ENCODE peak calls at places on chromosomes 13 and 19, in four cellular contexts. R is H1, H is K562, B is HepG2. C is an unnamed sample.

GRCh38 chr19:16026131-16026530 is 50.2 kb upstream of the TPM4 start:
- DNase-seq in R (no peak), H (no peak), B (no peak), C (no peak)

GRCh38 chr13:71866173-71867091 is 572 bp downstream of the DACH1 start:
- DNase-seq in R (peak; percentile 69), H (no peak), B (no peak), C (peak; percentile 6)

GRCh38 chr13:32976046-32976781 is 40.0 kb upstream of the KL start:
- DNase-seq in R (no peak), H (no peak), B (no peak), C (no peak)

GRCh38 chr13:19634129-19634740 is 776 bp downstream of the MPHOSPH8 start:
- DNase-seq in R (no peak), H (no peak), B (peak; percentile 18), C (no peak)

GRCh38 chr13:32381539-32381938 is 46.4 kb downstream of the N4BP2L1 start:
- DNase-seq in R (no peak), H (no peak), B (peak; percentile 49), C (no peak)

GRCh38 chr13:100860866-100861265 is 186.3 kb upstream of the TMTC4 start:
- DNase-seq in R (no peak), H (no peak), B (no peak), C (no peak)

GRCh38 chr19:1449467-1450442 is at the start of gene APC2:
- DNase-seq in R (peak; percentile 93), H (peak; percentile 95), B (no peak), C (no peak)

GRCh38 chr19:46704379-46705076 is 12.4 kb downstream of the PRKD2 start:
- DNase-seq in R (peak; percentile 100), H (peak; percentile 81), B (peak; percentile 29), C (peak; percentile 87)

GRCh38 chr13:21853779-21854178 is 182.9 kb downstream of the FGF9 start:
- DNase-seq in R (no peak), H (no peak), B (no peak), C (no peak)

GRCh38 chr19:46605356-46605821 is 4.3 kb downstream of the CALM3 start:
- DNase-seq in R (no peak), H (no peak), B (no peak), C (no peak)

GRCh38 chr19:50823389-50824042 is at the start of gene KLK1:
- DNase-seq in R (no peak), H (peak; percentile 92), B (no peak), C (no peak)

GRCh38 chr19:5352229-5352763 is 11.7 kb upstream of the PTPRS start:
- DNase-seq in R (no peak), H (no peak), B (no peak), C (no peak)

GRCh38 chr19:44260343-44260681 is 626 bp downstream of the ZNF233 start:
- DNase-seq in R (peak; percentile 45), H (no peak), B (no peak), C (no peak)

GRCh38 chr19:46355234-46355990 is 8.5 kb downstream of the PPP5C start:
- DNase-seq in R (no peak), H (no peak), B (peak; percentile 83), C (no peak)

GRCh38 chr13:34654203-34654602 is 287.9 kb upstream of the NBEA start:
- DNase-seq in R (no peak), H (no peak), B (no peak), C (no peak)

GRCh38 chr13:35694031-35694430 is 217.5 kb upstream of the MAB21L1 start:
- DNase-seq in R (no peak), H (no peak), B (no peak), C (no peak)

GRCh38 chr13:90776349-90776748 is 571.1 kb upstream of the MIR17HG start:
- DNase-seq in R (no peak), H (no peak), B (no peak), C (no peak)

GRCh38 chr19:5369962-5370367 is 29.4 kb upstream of the PTPRS start:
- DNase-seq in R (peak; percentile 97), H (peak; percentile 82), B (peak; percentile 39), C (peak; percentile 52)

DNA sequence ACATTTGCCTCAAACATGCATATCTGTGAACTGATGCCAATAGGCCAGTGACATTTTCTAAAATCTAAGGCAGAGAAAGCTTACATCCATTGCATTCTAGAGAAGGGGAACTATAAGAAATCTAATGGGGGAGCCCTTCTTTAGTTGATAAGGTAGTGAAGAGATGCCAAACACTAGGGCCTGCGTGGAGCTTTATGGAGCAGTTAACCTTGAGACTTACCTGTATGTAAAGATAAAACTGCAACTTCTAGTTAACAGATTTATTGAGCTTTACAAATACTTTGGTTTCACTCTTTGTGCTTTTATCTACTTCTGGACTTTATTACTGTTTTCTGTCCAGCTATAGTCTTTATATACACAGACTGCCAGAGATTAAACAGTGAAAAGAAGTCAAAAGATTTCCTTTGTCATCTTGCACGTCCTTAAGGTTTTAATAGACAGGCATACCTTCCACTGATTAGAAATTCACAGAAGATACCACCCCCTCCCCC is 457.6 kb downstream of the KLF12 start:
- DNase-seq in R (no peak), H (no peak), B (no peak), C (no peak)
- TF ChIP-seq TAF1 in R (no peak), H (no peak), B (no peak), C (no peak)

DNA sequence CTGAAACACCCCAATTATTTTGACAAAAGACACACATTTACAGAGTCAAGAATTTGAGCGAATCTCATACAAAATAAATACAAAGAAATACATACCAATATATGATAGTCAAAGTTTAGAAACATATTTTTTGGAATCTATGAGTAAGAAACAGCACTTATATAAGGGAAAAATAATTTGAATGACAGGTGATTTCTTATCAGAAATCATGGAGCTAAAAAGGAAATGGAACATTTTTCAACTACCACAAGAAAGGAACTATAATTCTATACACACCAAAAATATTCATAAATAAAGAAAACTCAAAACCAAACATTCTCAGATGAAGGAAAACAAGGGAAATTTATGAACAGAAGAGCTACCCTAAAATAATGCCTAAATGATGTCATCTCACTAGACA is 1226.6 kb downstream of the PCDH9 start:
- DNase-seq in R (no peak), H (no peak), B (no peak), C (no peak)
- TF ChIP-seq TAF1 in R (no peak), H (no peak), B (no peak), C (no peak)

DNA sequence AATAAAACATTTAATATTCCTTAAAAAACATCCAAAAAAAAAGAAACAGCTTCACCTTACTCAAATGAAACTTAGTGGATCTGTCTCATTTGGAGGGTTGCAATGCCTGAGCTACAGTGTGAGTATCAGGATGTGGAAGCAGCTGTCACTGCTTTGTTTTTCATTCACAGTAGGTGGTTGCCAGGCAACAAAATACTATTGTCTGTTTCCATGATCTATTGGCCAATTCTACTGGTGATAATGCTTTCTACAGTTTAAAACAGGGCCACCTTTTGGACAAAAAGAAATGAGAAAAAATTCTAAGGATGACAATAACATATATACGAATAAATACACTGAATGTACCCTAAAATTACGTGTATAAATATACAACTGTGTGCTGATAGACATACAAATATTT is 3.0 kb downstream of the ENOX1 start:
- DNase-seq in R (no peak), H (no peak), B (no peak), C (no peak)
- TF ChIP-seq TAF1 in R (no peak), H (no peak), B (no peak), C (no peak)

GRCh38 chr19:14019100-14019499 is 8.8 kb upstream of the RLN3 start:
- DNase-seq in R (no peak), H (no peak), B (no peak), C (no peak)

GRCh38 chr19:14022469-14022868 is 5.5 kb upstream of the RLN3 start:
- DNase-seq in R (no peak), H (no peak), B (no peak), C (no peak)

GRCh38 chr19:14021474-14021873 is 6.5 kb upstream of the RLN3 start:
- DNase-seq in R (peak; percentile 58), H (peak; percentile 37), B (no peak), C (no peak)

GRCh38 chr19:14027856-14028450 is at the start of gene RLN3:
- DNase-seq in R (no peak), H (peak; percentile 53), B (no peak), C (no peak)

DNA sequence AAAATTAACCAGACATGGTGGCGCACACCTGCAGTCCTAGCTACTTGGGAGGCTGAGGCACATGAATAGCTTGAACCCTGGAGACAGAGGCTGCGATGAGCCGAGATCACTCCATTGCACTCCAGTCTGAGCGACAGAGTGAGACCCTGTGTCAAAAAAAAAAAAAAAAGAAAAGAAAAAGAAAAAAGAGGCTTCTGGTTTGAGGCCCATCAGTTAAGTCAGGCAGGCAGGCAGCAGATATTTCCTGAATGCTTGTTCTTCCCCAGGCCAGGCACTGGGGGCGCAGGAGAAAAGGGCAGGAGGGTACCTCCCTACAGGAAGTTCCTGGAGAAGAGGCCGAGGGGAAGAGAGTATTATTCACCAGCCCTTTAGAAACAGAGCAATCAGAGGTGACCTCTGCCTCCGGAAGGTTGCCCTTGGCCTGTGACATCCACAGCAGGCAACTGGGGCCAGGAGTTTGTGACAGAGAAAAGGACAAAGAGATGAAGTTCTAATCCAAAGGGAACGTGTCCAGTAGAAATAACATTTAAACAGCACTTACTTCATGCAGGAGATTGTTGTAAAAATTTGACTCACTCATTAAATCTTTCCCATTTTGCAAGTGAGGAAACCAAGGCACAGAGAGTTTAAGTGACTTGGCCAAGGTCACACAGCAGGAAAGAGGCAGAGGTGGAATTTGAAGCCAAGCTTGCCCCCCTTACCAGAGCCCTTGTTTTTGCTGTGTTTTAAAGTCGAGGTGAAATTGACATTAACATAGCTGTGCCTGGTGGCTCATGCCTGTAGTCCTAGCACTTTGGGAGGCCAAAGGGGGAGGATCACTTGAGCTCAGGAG is 4.3 kb upstream of the RLN3 start:
- DNase-seq in R (peak; percentile 78), H (peak; percentile 71), B (peak; percentile 85), C (no peak)
- TF ChIP-seq TAF1 in R (peak; percentile 46), H (no peak), B (no peak), C (no peak)

DNA sequence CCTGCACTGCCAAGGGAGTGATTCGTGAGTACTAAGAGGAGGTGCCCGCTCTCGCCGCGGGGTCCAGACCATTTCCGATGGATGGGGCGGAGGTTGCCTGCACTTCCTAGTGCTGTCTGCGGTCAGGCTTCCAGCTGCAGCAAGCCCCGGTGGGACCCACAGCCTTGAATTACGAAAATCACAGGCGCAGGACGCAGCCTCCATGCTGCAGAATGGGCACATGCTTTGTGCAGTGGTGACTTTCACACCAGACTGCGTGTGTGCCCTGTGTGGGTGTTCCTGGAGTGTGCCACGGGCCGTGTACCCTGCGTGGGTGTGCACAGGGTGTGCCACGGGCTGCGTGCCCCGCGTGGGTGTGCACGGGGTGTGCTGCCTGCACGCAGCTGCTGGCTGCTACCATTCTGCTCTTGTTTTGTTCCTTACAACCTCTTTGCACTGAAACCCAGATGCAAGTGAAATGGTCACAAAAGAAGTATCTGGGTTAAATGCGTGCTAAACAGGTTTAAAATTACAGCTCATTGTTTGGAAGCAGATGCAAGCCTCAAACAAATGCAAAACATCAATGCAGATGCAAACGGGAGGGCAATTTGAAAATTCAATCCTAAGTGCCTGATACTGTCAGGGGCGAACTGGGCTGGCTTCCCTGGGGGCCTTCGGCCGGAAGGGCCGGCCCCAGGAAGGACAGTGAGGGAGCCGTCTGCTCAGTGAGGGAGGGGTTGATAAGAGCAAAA is 221.2 kb upstream of the SOX1 start:
- DNase-seq in R (peak; percentile 71), H (no peak), B (no peak), C (no peak)
- TF ChIP-seq TAF1 in R (no peak), H (no peak), B (no peak), C (no peak)

GRCh38 chr19:17125052-17125727 is 49.6 kb downstream of the MYO9B start:
- DNase-seq in R (no peak), H (no peak), B (no peak), C (peak; percentile 56)
- TF ChIP-seq TAF1 in R (no peak), H (no peak), B (no peak), C (no peak)